ENCODE peak calls at places on chromosomes 1 and 21, in ten cellular contexts. T is Caco-2, I is GM23338, Y is tibial nerve, B is IMR-90, M is sigmoid colon, P is PC-9, U is SJSA1, L is lower lobe of right lung, D is HepG2. F is an unnamed sample.

GRCh38 chr1:188249813-188250212 is 1421.1 kb downstream of the PLA2G4A start:
- DNase-seq in U (no peak), Y (no peak), I (no peak), P (no peak), B (no peak), T (no peak), L (no peak), D (no peak), M (no peak), F (no peak)

GRCh38 chr1:16342331-16343062 is 9.8 kb downstream of the FBXO42 start:
- DNase-seq in U (no peak), P (no peak), M (peak; percentile 58), Y (no peak), B (no peak), I (no peak), L (no peak), D (no peak), T (no peak), F (no peak)

GRCh38 chr1:193674292-193674944 is 488.0 kb upstream of the B3GALT2 start:
- DNase-seq in I (no peak), P (no peak), D (no peak), M (no peak), U (no peak), L (no peak), B (peak; percentile 65), T (no peak), Y (no peak), F (no peak)

GRCh38 chr1:36735939-36736730 is 253.4 kb upstream of the CSF3R start:
- DNase-seq in T (no peak), D (no peak), P (no peak), L (no peak), M (peak; percentile 20), I (no peak), Y (no peak), U (no peak), B (no peak), F (no peak)

GRCh38 chr1:59092126-59092525 is 204.8 kb upstream of the FGGY start:
- DNase-seq in B (peak; percentile 50), I (no peak), P (no peak), U (no peak), M (no peak), T (no peak), L (no peak), Y (no peak), D (no peak), F (no peak)

GRCh38 chr1:61496501-61496900 is 228.4 kb downstream of the TM2D1 start:
- DNase-seq in B (no peak), Y (no peak), U (no peak), T (no peak), P (peak; percentile 34), I (no peak), M (no peak), L (no peak), D (no peak), F (no peak)

GRCh38 chr1:222167111-222167510 is 380.8 kb downstream of the HHIPL2 start:
- DNase-seq in P (peak; percentile 49), L (no peak), B (peak; percentile 94), I (peak; percentile 65), D (no peak), M (no peak), U (peak; percentile 16), Y (no peak), T (no peak), F (peak; percentile 30)

GRCh38 chr1:43007377-43008105 is 48.9 kb upstream of the SLC2A1 start:
- DNase-seq in B (no peak), D (no peak), I (peak; percentile 84), P (peak; percentile 18), Y (no peak), T (peak; percentile 93), L (no peak), M (no peak), U (no peak), F (peak; percentile 94)

GRCh38 chr21:14916676-14917141 is 148.1 kb downstream of the NRIP1 start:
- DNase-seq in B (peak; percentile 66), D (no peak), M (no peak), T (peak; percentile 54), I (peak; percentile 80), L (no peak), Y (no peak), P (peak; percentile 62), U (no peak), F (no peak)

GRCh38 chr1:236759252-236759859 is 35.7 kb upstream of the MTR start:
- DNase-seq in T (no peak), P (no peak), Y (no peak), D (peak; percentile 35), U (peak; percentile 40), M (no peak), I (peak; percentile 86), B (peak; percentile 42), L (no peak), F (peak; percentile 68)

GRCh38 chr1:18783705-18784522 is 75.5 kb downstream of the TAS1R2 start:
- DNase-seq in P (no peak), T (no peak), M (no peak), L (no peak), U (no peak), I (peak; percentile 64), D (no peak), B (no peak), Y (no peak), F (peak; percentile 79)

GRCh38 chr1:233361876-233362275 is 34.4 kb downstream of the MAP3K21 start:
- DNase-seq in P (no peak), U (no peak), M (no peak), I (peak; percentile 47), T (no peak), D (no peak), L (no peak), Y (no peak), B (peak; percentile 1), F (no peak)

DNA sequence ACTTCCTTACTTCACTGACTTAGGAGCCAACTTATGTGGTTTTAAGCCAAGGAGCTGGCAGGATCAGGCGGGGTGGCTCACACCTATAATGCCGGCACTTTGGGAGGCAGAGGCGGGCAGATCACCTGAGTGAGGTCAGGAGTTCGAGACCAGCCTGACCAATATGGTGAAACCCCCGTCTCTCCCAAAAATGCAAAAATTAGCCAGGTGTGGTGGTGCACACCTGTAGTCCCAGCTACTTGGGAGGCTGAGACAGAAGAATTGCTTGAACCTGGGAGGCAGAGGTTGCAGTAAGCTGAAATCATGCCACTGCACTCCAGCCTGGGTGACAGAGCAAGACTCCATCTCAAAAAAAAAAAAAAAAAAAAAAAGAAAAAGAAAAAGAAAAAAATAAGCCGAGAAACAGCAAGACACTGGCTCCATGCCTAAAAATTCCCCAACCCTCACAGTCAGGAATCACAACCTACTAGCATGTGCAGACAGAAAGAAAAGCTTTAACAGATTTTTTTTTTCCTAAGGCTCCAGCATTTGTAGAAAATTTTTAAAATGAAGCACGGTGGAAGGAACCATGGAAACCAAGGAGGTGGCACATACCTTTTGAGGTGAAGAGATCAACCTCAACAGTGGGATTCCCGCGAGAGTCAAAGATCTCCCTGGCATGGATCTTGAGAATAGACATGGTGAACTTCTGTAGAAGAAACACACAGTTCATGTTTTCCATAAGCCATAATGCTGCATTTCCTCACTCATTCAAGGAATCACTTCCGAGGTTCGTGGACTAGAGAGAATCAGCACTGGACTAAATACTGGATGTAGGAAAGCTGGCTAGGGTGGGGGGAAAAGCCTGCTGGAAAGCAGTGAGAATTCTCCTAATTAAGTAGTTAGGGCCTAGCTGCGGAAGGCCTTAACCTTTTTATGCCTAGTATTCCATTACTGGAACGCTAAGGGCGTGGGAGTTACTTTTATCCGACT is 4.0 kb downstream of the ENO1 start:
- DNase-seq in T (no peak), Y (no peak), I (no peak), U (no peak), L (no peak), D (no peak), P (no peak), M (no peak), B (peak; percentile 61), F (no peak)
- H3K4me3 ChIP-seq in T (peak overlapping the region; percentile 1), Y (no peak overlapping the region), I (peak overlapping the region; percentile 96), U (no peak overlapping the region), L (no peak overlapping the region), D (peak overlapping the region; percentile 93), P (peak overlapping the region; percentile 91), M (no peak overlapping the region), B (no peak overlapping the region), F (no peak overlapping the region)

GRCh38 chr1:114089502-114090138 is 64.0 kb downstream of the SYT6 start:
- DNase-seq in U (no peak), B (no peak), Y (no peak), M (no peak), I (no peak), P (no peak), T (no peak), D (no peak), L (no peak), F (no peak)
- H3K27me3 ChIP-seq in U (peaks cover 18% of the 10 kb centered on the region), B (peaks cover 42% of the 10 kb centered on the region), Y (no peaks in the 10 kb centered on the region), M (no peaks in the 10 kb centered on the region), I (no peaks in the 10 kb centered on the region), P (no peaks in the 10 kb centered on the region), T (no peaks in the 10 kb centered on the region), D (peaks cover 16% of the 10 kb centered on the region), L (no peaks in the 10 kb centered on the region), F (no peaks in the 10 kb centered on the region)

DNA sequence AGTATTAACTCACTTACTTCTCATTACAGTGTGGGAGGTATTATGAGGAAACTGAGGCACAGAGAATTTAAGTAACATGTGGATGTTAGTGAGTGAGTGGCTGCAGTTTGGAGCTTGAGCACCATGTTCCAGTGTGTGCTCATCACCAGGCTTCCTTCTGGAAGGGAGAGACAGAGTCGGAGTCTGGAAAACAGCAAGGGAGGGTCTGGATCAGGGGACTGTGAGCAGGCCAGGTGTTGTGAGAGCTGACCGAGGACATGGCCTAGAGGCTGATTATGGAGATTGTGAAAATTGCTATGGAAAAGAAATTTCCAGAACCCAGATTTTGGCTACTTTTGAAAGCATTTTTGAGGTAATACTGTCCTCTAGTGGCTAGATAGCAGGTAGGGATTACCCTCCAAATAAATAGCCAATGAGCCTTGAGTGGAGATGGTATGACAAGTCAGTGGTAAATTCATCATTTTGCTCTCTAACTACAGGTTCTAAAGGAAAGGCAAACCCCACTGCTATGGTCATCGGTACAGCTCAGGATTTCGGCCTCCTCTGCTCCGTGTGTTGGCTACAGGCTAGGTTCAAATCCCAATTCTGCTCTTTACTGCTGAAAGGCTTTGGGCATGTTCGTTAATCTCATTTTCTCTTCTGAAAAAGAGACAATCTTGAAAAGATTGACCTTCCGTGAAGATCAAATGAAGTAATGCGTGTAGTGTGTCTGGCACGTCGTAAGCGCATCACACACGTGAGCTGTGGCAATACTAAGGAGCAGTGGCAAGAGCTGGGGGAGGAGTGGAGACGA is 1.1 kb upstream of the HAO2 start:
- DNase-seq in L (no peak), B (peak; percentile 45), D (peak; percentile 53), P (no peak), T (no peak), Y (no peak), U (peak; percentile 22), I (peak; percentile 79), M (no peak), F (peak; percentile 62)
- H3K36me3 ChIP-seq in L (no peaks in the 10 kb centered on the region), B (no peaks in the 10 kb centered on the region), D (no peaks in the 10 kb centered on the region), P (no peaks in the 10 kb centered on the region), T (no peaks in the 10 kb centered on the region), Y (no peaks in the 10 kb centered on the region), U (no peaks in the 10 kb centered on the region), I (no peaks in the 10 kb centered on the region), M (no peaks in the 10 kb centered on the region), F (no peaks in the 10 kb centered on the region)

DNA sequence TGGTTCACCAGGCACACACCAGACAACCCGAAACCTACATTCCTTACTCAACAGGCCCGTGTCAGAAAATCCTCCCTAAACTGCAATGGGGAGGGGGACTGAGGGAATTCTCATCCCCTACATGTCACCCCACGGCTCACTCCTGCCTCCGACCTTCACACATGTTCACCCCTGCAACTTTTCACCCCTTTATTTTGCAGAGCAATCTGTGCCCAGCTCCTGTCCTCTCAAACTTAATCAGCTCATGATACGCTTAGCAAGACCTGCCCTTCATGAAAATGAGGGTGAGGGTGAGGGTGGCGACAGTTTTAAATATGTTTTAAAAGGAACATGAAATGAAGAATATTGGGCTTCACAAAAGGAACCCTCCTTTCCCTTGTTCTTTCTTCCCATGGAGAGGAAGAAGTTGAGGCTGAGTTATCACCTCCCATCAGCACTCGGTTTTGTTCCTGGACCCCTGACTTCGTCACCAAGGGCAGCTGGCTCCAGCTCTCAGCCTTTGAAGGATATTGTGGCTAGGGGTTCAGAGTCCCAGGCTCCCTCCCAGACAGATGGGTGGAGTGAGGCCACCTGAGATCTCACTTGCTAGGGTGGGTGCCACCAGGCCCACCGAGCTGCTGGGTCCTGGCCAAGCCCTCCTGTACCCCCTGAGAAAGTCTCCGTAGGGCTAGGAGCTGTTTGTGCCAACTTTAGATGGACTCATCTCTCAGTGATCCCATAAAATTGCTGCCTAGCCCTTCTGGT is 6.7 kb downstream of the MX2 start:
- DNase-seq in D (no peak), M (peak; percentile 61), T (no peak), B (no peak), I (no peak), Y (no peak), L (no peak), U (no peak), P (no peak), F (no peak)
- H3K4me3 ChIP-seq in D (peak overlapping the region; percentile 73), M (no peak overlapping the region), T (no peak overlapping the region), B (no peak overlapping the region), I (peak overlapping the region; percentile 67), Y (peak overlapping the region; percentile 43), L (peak overlapping the region; percentile 53), U (no peak overlapping the region), P (no peak overlapping the region), F (no peak overlapping the region)